ENCODE peak calls at places on chromosome 1, in ten cellular contexts. One of them, this sample, is unnamed.
A peak's percentile ranks its signal among the peaks of the same experiment; 100 is the strongest.

GRCh38 chr1:25958475-25958874 is 39.4 kb downstream of the PAFAH2 start:
- DNase-seq in RWPE1: peak; percentile 51
- DNase-seq in activated CD4-positive, alpha-beta T cell treated with anti-CD3 and anti-CD28 coated beads for 24 hours: no peak
- DNase-seq in hepatic stellate cell: peak; percentile 91
- DNase-seq in activated naive CD4-positive, alpha-beta T cell treated with anti-CD3 and anti-CD28 coated beads, Interleukin-2, amount 50 U/mL, for 16 hours: no peak
- DNase-seq in HEK293T: no peak
- DNase-seq in omental fat pad: no peak
- DNase-seq in EL: peak; percentile 92
- DNase-seq in ELR: peak; percentile 94
- DNase-seq in testis: no peak
- DNase-seq in this sample: no peak

GRCh38 chr1:240516069-240516468 is 95.9 kb downstream of the GREM2 start:
- DNase-seq in activated naive CD4-positive, alpha-beta T cell treated with anti-CD3 and anti-CD28 coated beads, Interleukin-2, amount 50 U/mL, for 16 hours: no peak
- DNase-seq in HEK293T: no peak
- DNase-seq in testis: no peak
- DNase-seq in RWPE1: no peak
- DNase-seq in ELR: no peak
- DNase-seq in omental fat pad: no peak
- DNase-seq in EL: no peak
- DNase-seq in hepatic stellate cell: no peak
- DNase-seq in activated CD4-positive, alpha-beta T cell treated with anti-CD3 and anti-CD28 coated beads for 24 hours: no peak
- DNase-seq in this sample: no peak

GRCh38 chr1:46194641-46195179 is 3.5 kb downstream of the POMGNT1 start:
- DNase-seq in activated naive CD4-positive, alpha-beta T cell treated with anti-CD3 and anti-CD28 coated beads, Interleukin-2, amount 50 U/mL, for 16 hours: no peak
- DNase-seq in hepatic stellate cell: no peak
- DNase-seq in testis: peak; percentile 84
- DNase-seq in ELR: no peak
- DNase-seq in activated CD4-positive, alpha-beta T cell treated with anti-CD3 and anti-CD28 coated beads for 24 hours: no peak
- DNase-seq in HEK293T: no peak
- DNase-seq in omental fat pad: no peak
- DNase-seq in EL: no peak
- DNase-seq in RWPE1: no peak
- DNase-seq in this sample: no peak

GRCh38 chr1:231315887-231316286 is 21.8 kb downstream of the EXOC8 start:
- DNase-seq in omental fat pad: no peak
- DNase-seq in testis: peak; percentile 48
- DNase-seq in HEK293T: peak; percentile 83
- DNase-seq in RWPE1: no peak
- DNase-seq in ELR: peak; percentile 63
- DNase-seq in activated naive CD4-positive, alpha-beta T cell treated with anti-CD3 and anti-CD28 coated beads, Interleukin-2, amount 50 U/mL, for 16 hours: peak; percentile 41
- DNase-seq in EL: peak; percentile 59
- DNase-seq in hepatic stellate cell: no peak
- DNase-seq in activated CD4-positive, alpha-beta T cell treated with anti-CD3 and anti-CD28 coated beads for 24 hours: no peak
- DNase-seq in this sample: no peak

GRCh38 chr1:23492132-23492720 is 8.2 kb upstream of the ASAP3 start:
- DNase-seq in HEK293T: no peak
- DNase-seq in hepatic stellate cell: no peak
- DNase-seq in ELR: no peak
- DNase-seq in omental fat pad: no peak
- DNase-seq in testis: no peak
- DNase-seq in activated CD4-positive, alpha-beta T cell treated with anti-CD3 and anti-CD28 coated beads for 24 hours: no peak
- DNase-seq in activated naive CD4-positive, alpha-beta T cell treated with anti-CD3 and anti-CD28 coated beads, Interleukin-2, amount 50 U/mL, for 16 hours: no peak
- DNase-seq in RWPE1: no peak
- DNase-seq in EL: no peak
- DNase-seq in this sample: no peak

GRCh38 chr1:212612251-212612961 is 3.8 kb downstream of the ATF3 start:
- DNase-seq in activated naive CD4-positive, alpha-beta T cell treated with anti-CD3 and anti-CD28 coated beads, Interleukin-2, amount 50 U/mL, for 16 hours: no peak
- DNase-seq in EL: peak; percentile 31
- DNase-seq in hepatic stellate cell: no peak
- DNase-seq in activated CD4-positive, alpha-beta T cell treated with anti-CD3 and anti-CD28 coated beads for 24 hours: no peak
- DNase-seq in HEK293T: no peak
- DNase-seq in RWPE1: no peak
- DNase-seq in testis: no peak
- DNase-seq in ELR: peak; percentile 24
- DNase-seq in omental fat pad: no peak
- DNase-seq in this sample: no peak

GRCh38 chr1:145706282-145706681 is 886 bp downstream of the PDZK1 start:
- DNase-seq in RWPE1: peak; percentile 79
- DNase-seq in testis: no peak
- DNase-seq in HEK293T: no peak
- DNase-seq in activated CD4-positive, alpha-beta T cell treated with anti-CD3 and anti-CD28 coated beads for 24 hours: no peak
- DNase-seq in EL: peak; percentile 96
- DNase-seq in activated naive CD4-positive, alpha-beta T cell treated with anti-CD3 and anti-CD28 coated beads, Interleukin-2, amount 50 U/mL, for 16 hours: no peak
- DNase-seq in omental fat pad: no peak
- DNase-seq in ELR: peak; percentile 98
- DNase-seq in hepatic stellate cell: peak; percentile 47
- DNase-seq in this sample: no peak

GRCh38 chr1:160096491-160097116 is 1.8 kb downstream of the IGSF8 start:
- DNase-seq in activated CD4-positive, alpha-beta T cell treated with anti-CD3 and anti-CD28 coated beads for 24 hours: no peak
- DNase-seq in RWPE1: peak; percentile 70
- DNase-seq in ELR: peak; percentile 81
- DNase-seq in activated naive CD4-positive, alpha-beta T cell treated with anti-CD3 and anti-CD28 coated beads, Interleukin-2, amount 50 U/mL, for 16 hours: no peak
- DNase-seq in HEK293T: no peak
- DNase-seq in EL: peak; percentile 70
- DNase-seq in hepatic stellate cell: no peak
- DNase-seq in omental fat pad: no peak
- DNase-seq in testis: no peak
- DNase-seq in this sample: peak; percentile 80